ENCODE peak calls at places on chromosomes 5 and 9, in four cellular contexts. F is heart left ventricle, U is upper lobe of left lung, A is GM12878. R is an unnamed sample.

GRCh38 chr5:63233906-63234305 is 655.3 kb downstream of the LRRC70 start:
- ATAC-seq in F (no peak), U (no peak), A (no peak), R (peak; percentile 58)

GRCh38 chr5:120546922-120547321 is 82.8 kb downstream of the PRR16 start:
- ATAC-seq in F (no peak), U (no peak), A (no peak), R (no peak)

GRCh38 chr9:75175395-75175794 is 87.1 kb downstream of the OSTF1 start:
- ATAC-seq in F (no peak), U (no peak), A (no peak), R (no peak)

GRCh38 chr5:4581289-4581688 is 558.8 kb upstream of the ADAMTS16 start:
- ATAC-seq in F (no peak), U (no peak), A (no peak), R (no peak)

GRCh38 chr5:145189786-145190185 is 645.4 kb downstream of the PRELID2 start:
- ATAC-seq in F (no peak), U (no peak), A (no peak), R (no peak)

GRCh38 chr5:163460562-163461176 is at the start of gene HMMR:
- ATAC-seq in F (no peak), U (no peak), A (peak; percentile 3), R (no peak)

GRCh38 chr5:78076351-78076750 is 218.1 kb downstream of the AP3B1 start:
- ATAC-seq in F (no peak), U (no peak), A (peak; percentile 70), R (no peak)

GRCh38 chr5:133709074-133709676 is 96.8 kb upstream of the FSTL4 start:
- ATAC-seq in F (no peak), U (no peak), A (no peak), R (no peak)

GRCh38 chr9:98142182-98142924 is 23.3 kb upstream of the TRIM14 start:
- ATAC-seq in F (peak; percentile 38), U (peak; percentile 92), A (peak; percentile 72), R (peak; percentile 45)

GRCh38 chr5:56055859-56056258 is 61.1 kb upstream of the IL6ST start:
- ATAC-seq in F (no peak), U (no peak), A (no peak), R (no peak)

GRCh38 chr5:95895771-95896170 is 65.9 kb downstream of the ELL2 start:
- ATAC-seq in F (peak; percentile 52), U (no peak), A (no peak), R (no peak)

GRCh38 chr9:2055203-2055658 is 40.1 kb downstream of the SMARCA2 start:
- ATAC-seq in F (no peak), U (no peak), A (peak; percentile 58), R (no peak)

GRCh38 chr5:74622122-74622521 is 18.4 kb downstream of the ENC1 start:
- ATAC-seq in F (no peak), U (no peak), A (peak; percentile 91), R (no peak)

GRCh38 chr9:124210697-124211096 is 47.1 kb upstream of the NEK6 start:
- ATAC-seq in F (no peak), U (no peak), A (peak; percentile 87), R (no peak)

GRCh38 chr9:134059661-134060395 is 8.0 kb downstream of the BRD3 start:
- ATAC-seq in F (no peak), U (no peak), A (peak; percentile 96), R (no peak)

GRCh38 chr9:123168526-123168925 is 99.9 kb downstream of the STRBP start:
- ATAC-seq in F (no peak), U (no peak), A (no peak), R (no peak)

GRCh38 chr9:130150779-130151381 is 21.3 kb upstream of the NCS1 start:
- ATAC-seq in F (no peak), U (no peak), A (no peak), R (no peak)

GRCh38 chr9:37565661-37566618 is 10.2 kb downstream of the FBXO10 start:
- ATAC-seq in F (no peak), U (no peak), A (peak; percentile 84), R (no peak)

GRCh38 chr5:151772868-151773561 is 1.3 kb downstream of the G3BP1 start:
- ATAC-seq in F (no peak), U (no peak), A (no peak), R (no peak)
- TF ChIP-seq POLR2A in F (no peak), U (no peak), A (no peak), R (no peak)

DNA sequence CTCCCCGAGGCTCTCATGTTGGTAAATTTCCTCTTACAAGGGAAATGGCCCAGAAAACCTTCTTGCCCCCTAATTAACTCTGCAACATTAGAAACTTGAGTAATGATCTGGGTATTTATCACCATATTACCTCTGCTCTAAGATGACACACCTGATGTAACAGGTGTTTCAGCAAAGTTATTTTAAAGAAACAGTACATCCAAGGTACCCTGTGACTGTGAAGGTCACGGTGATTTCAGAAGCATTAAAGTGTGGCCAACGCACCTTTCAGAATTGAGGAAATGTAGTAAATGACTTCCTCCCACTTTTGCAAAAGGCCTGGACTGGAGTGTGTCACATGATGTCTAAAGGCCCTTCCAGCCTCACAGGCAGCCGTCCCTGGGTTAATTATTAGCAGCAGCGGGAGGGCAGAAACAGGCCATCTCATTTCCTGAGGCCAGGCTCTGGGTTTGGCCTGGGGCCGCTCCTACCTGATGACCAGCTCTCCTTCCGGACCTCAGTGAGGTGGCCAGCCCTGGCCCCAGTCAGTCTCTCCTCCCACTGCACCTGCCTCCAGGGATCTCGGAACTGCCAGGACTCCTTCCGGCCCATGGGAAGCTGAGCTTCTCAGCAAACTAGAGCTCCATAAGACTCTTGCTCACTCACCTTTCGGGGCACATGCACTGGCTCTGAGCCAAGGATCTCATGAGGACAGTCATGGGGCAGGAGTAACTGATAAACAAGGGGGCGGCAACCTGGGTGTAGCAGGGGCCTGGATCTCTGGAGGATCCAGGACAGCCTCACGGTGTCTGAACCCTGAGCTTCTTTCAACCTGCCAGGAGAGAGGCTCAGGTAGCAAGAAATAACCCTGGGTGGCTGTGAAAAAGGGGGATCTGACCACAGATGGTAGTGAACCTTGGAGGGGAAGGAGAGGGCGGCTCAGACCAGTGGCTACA is 20.6 kb downstream of the PTPN3 start:
- ATAC-seq in F (peak; percentile 25), U (peak; percentile 96), A (peak; percentile 95), R (no peak)
- TF ChIP-seq POLR2A in F (no peak), U (no peak), A (no peak), R (no peak)

DNA sequence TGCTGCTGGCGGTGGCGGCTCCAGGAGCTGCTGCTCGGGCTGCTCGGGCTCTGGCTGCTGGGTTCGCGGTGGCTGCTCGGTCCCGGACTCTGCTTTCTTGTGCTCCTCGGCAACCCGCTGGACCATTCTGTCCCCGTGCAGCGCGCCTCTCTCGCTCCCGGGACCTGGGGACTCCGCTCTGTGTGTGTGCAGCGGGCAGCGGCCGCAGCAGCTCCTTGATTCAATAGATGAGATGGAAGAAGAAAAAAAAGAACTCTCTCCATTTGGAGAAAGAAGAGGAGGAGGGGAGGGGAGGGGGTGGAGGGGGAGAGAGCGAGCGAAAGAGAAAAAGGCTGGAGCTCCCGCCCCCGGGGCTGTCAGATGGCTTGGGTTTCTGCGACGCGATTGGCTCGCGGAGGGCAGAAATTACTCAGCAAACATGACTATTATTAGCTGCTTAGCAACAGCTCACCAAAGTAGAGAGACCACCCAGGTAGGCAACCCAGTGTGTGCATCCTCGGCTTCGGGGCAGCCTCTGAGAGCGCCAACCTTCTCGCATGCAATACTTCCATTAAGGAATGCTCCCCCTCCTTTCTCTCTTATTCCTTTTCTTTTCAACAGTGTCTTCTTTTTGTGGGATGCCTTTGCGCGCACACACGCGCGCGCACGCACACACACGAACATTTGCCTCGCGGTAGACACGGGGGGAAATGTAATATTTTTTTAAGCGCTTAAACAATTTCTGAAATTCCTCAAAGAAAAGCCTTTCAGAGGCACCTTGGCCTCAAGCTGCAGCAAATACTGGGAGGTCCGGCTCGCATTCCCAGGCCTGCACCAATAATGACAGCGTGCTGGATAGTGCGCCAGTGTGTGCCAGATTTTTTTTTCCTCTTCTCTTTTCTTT is 7.6 kb downstream of the PTCH1 start:
- ATAC-seq in F (peak; percentile 32), U (peak; percentile 67), A (peak; percentile 54), R (peak; percentile 38)
- TF ChIP-seq POLR2A in F (no peak), U (no peak), A (no peak), R (no peak)

GRCh38 chr9:96620155-96620514 is 492 bp upstream of the CDC14B start:
- ATAC-seq in F (no peak), U (no peak), A (no peak), R (no peak)

GRCh38 chr9:96620832-96621269 is 1.2 kb upstream of the CDC14B start:
- ATAC-seq in F (no peak), U (no peak), A (no peak), R (no peak)

GRCh38 chr9:96619109-96619435 is 571 bp downstream of the CDC14B start:
- ATAC-seq in F (peak; percentile 17), U (no peak), A (no peak), R (peak; percentile 6)

GRCh38 chr9:96618209-96619108 is 1.2 kb downstream of the CDC14B start:
- ATAC-seq in F (peak; percentile 65), U (no peak), A (no peak), R (peak; percentile 37)

DNA sequence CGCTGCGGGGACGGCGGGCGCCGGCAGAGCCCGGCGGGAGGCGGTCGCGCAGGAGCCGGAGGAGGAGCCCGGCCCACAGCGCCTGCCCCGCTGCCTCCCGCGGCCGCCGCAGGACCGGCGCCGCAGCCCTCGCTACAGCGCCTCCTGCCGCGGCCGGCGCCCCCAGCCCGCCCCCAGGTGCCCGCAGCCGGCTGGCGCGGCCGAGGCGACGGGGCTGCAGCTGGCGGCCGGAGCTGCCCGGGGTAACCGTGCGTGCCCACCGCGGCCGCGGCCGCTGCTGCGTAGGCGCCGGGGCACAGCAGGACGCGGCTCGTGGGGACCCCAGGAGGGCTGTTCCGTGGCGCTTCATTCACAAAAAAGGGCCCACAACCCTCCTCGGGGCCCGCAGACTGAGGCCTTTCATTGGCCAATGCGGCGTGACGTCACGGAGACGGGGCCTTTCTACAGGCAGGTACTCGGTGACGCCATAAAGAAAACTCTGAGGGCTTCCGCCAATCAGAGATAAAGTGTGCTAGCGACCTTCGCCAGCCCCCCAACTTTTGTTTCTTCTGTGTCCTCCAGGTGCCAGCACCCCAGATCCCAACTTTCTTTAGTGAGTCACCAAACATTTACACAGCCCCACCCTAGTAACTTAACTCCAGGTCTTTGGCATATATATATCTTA is at the start of gene CDC14B:
- ATAC-seq in F (peak; percentile 78), U (peak; percentile 72), A (peak; percentile 74), R (peak; percentile 92)
- TF ChIP-seq POLR2A in F (peak; percentile 16), U (no peak), A (no peak), R (no peak)

DNA sequence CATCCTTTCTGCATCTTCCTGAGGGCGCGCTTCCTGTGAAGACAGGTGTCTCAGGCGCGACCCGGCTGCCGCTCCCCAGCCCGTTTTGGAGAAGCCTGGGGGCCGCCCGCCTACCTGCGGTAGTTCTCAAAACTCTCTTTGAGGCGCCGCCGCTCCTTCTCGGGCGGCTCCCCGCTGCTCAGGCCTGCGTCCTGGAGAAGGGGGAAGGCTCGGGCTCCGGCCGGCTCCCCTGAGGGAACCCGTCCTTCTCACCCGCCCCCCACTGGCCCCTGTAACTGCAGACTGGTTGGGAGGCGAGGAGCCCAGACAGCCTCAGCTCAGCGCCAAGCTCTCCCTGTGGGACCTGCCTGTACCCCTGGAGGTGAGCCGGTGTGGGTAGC is 815 bp upstream of the DNLZ start:
- ATAC-seq in F (no peak), U (no peak), A (no peak), R (no peak)
- TF ChIP-seq POLR2A in F (no peak), U (no peak), A (no peak), R (no peak)

DNA sequence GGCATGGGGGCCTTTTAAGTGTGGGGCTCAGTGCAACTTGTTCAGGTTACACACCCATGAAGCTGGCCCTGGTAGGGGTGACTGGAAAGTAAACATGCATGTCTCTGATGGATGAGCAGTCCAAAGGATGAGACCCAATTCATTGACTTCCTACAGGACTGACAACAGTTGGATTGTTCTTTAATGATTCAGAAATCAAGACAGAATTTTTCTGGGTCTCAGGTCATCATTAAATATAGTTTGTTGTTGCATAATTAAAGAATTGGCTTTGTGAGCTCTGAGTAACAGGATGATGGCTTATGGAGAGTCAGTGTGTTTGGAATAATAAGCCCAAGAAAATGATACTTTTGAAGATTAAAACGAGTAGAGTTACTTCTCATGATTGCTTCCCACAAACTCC is 604.2 kb upstream of the CLINT1 start:
- ATAC-seq in F (peak; percentile 26), U (no peak), A (no peak), R (peak; percentile 29)
- TF ChIP-seq POLR2A in F (no peak), U (no peak), A (no peak), R (no peak)